ENCODE peak calls at places on chromosomes 3 and 15, in seven cellular contexts. F is AG09309; W is effector CD4-positive, alpha-beta T cell; U is T-helper 17 cell; J is EL; R is A549; H is posterior cingulate gyrus. X is an unnamed sample.

GRCh38 chr3:119636194-119636593 is 24.2 kb downstream of the POPDC2 start:
- DNase-seq in W (no peak), R (no peak), H (no peak), F (no peak), U (no peak), J (peak; percentile 22), X (no peak)

GRCh38 chr3:182309120-182309519 is 484.2 kb upstream of the ATP11B start:
- DNase-seq in J (no peak), R (no peak), W (no peak), H (no peak), U (no peak), F (no peak), X (no peak)

GRCh38 chr3:194938845-194939531 is 253.3 kb downstream of the FAM43A start:
- DNase-seq in H (no peak), W (no peak), R (no peak), F (no peak), U (no peak), J (no peak), X (no peak)

GRCh38 chr15:49864251-49864650 is 243.4 kb downstream of the DTWD1 start:
- DNase-seq in F (no peak), W (no peak), R (no peak), U (no peak), H (no peak), J (no peak), X (no peak)

GRCh38 chr3:9080165-9080564 is 116.9 kb upstream of the RAD18 start:
- DNase-seq in W (no peak), H (no peak), U (no peak), R (no peak), J (peak; percentile 43), F (no peak), X (no peak)

GRCh38 chr15:69298697-69299441 is at the start of gene PAQR5:
- DNase-seq in U (no peak), R (peak; percentile 92), H (no peak), F (no peak), W (no peak), J (peak; percentile 51), X (peak; percentile 93)

GRCh38 chr3:127336086-127336485 is 48.2 kb upstream of the PRR20G start:
- DNase-seq in W (no peak), R (no peak), F (no peak), J (no peak), U (no peak), H (no peak), X (no peak)

GRCh38 chr3:140225996-140226395 is 291.0 kb downstream of the CLSTN2 start:
- DNase-seq in R (no peak), F (no peak), U (no peak), W (no peak), J (no peak), H (no peak), X (no peak)

GRCh38 chr3:45583021-45583851 is 11.3 kb upstream of the LIMD1 start:
- DNase-seq in W (no peak), R (no peak), U (no peak), H (peak; percentile 81), F (no peak), J (no peak), X (peak; percentile 65)

GRCh38 chr3:148861277-148861869 is 3.7 kb upstream of the CPA3 start:
- DNase-seq in H (no peak), R (peak; percentile 29), U (no peak), F (peak; percentile 25), J (peak; percentile 71), W (no peak), X (no peak)

GRCh38 chr3:87036671-87037070 is 45.7 kb upstream of the VGLL3 start:
- DNase-seq in U (no peak), R (no peak), F (no peak), J (no peak), W (no peak), H (no peak), X (no peak)

GRCh38 chr3:40593351-40593750 is 68.6 kb downstream of the ZNF621 start:
- DNase-seq in W (no peak), R (no peak), F (no peak), H (no peak), J (peak; percentile 6), U (no peak), X (no peak)